ENCODE peak calls at places on chromosomes 13 and 19, in ten cellular contexts. X, Y, T, M, S, U, F, L, P and I are unnamed samples. For H3K9me3, the result is how much of the 10 kb centered on the place peaks cover.

GRCh38 chr19:5952193-5953033 is 25.5 kb downstream of the RANBP3 start:
- DNase-seq in X (no peak), Y (no peak), T (no peak), M (no peak), S (no peak), U (no peak), F (no peak), L (no peak), P (no peak), I (no peak)

GRCh38 chr13:94178625-94179244 is 300.7 kb downstream of the DCT start:
- DNase-seq in X (no peak), Y (no peak), T (no peak), M (no peak), S (no peak), U (no peak), F (no peak), L (peak), P (no peak), I (no peak)

GRCh38 chr13:100493418-100493817 is 95.2 kb downstream of the GGACT start:
- DNase-seq in X (no peak), Y (no peak), T (peak), M (no peak), S (no peak), U (no peak), F (no peak), L (no peak), P (no peak), I (no peak)

GRCh38 chr19:3544742-3545668 is 6.0 kb downstream of the TEKTIP1 start:
- DNase-seq in X (no peak), Y (peak), T (peak), M (peak), S (peak), U (peak), F (peak), L (peak), P (peak), I (no peak)

GRCh38 chr19:19464339-19465098 is 50.8 kb downstream of the TSSK6 start:
- DNase-seq in X (no peak), Y (no peak), T (peak), M (no peak), S (no peak), U (no peak), F (no peak), L (peak), P (peak), I (no peak)

GRCh38 chr13:90331974-90332373 is 1015.5 kb upstream of the MIR17HG start:
- DNase-seq in X (no peak), Y (no peak), T (no peak), M (no peak), S (no peak), U (no peak), F (no peak), L (no peak), P (no peak), I (no peak)

GRCh38 chr13:28136916-28137315 is 1.4 kb upstream of the PAN3 start:
- DNase-seq in X (no peak), Y (no peak), T (no peak), M (no peak), S (no peak), U (no peak), F (no peak), L (no peak), P (no peak), I (no peak)

GRCh38 chr13:66803013-66803739 is 427.0 kb downstream of the PCDH9 start:
- DNase-seq in X (no peak), Y (no peak), T (no peak), M (no peak), S (no peak), U (no peak), F (no peak), L (no peak), P (no peak), I (no peak)

GRCh38 chr13:35716186-35716585 is 239.7 kb upstream of the MAB21L1 start:
- DNase-seq in X (no peak), Y (no peak), T (no peak), M (no peak), S (no peak), U (no peak), F (peak), L (peak), P (no peak), I (no peak)

GRCh38 chr13:113423225-113424170 is 29.8 kb downstream of the ADPRHL1 start:
- DNase-seq in X (no peak), Y (no peak), T (no peak), M (no peak), S (no peak), U (peak), F (no peak), L (no peak), P (no peak), I (peak)

GRCh38 chr13:113239986-113240385 is 30.6 kb downstream of the CUL4A start:
- DNase-seq in X (no peak), Y (no peak), T (no peak), M (no peak), S (no peak), U (no peak), F (no peak), L (no peak), P (no peak), I (no peak)

GRCh38 chr13:74990992-74991391 is 491.0 kb downstream of the TBC1D4 start:
- DNase-seq in X (no peak), Y (no peak), T (no peak), M (no peak), S (no peak), U (no peak), F (no peak), L (no peak), P (no peak), I (no peak)

GRCh38 chr13:51814825-51815650 is 11.1 kb upstream of the DHRS12 start:
- DNase-seq in X (no peak), Y (peak), T (peak), M (peak), S (peak), U (no peak), F (peak), L (peak), P (peak), I (no peak)

GRCh38 chr19:54162241-54162805 is 2.8 kb upstream of the LENG1 start:
- DNase-seq in X (peak), Y (peak), T (peak), M (peak), S (peak), U (peak), F (peak), L (peak), P (peak), I (peak)

GRCh38 chr13:25771641-25772478 is 280.0 kb downstream of the SHISA2 start:
- DNase-seq in X (no peak), Y (no peak), T (no peak), M (no peak), S (no peak), U (no peak), F (no peak), L (no peak), P (no peak), I (no peak)

GRCh38 chr13:31733066-31733465 is 6.3 kb upstream of the RXFP2 start:
- DNase-seq in X (no peak), Y (no peak), T (no peak), M (no peak), S (no peak), U (no peak), F (no peak), L (peak), P (no peak), I (no peak)

GRCh38 chr19:1418494-1418775 is 11.0 kb downstream of the DAZAP1 start:
- DNase-seq in X (no peak), Y (no peak), T (no peak), M (no peak), S (no peak), U (no peak), F (no peak), L (no peak), P (no peak), I (no peak)

GRCh38 chr19:35895911-35896642 is 4.3 kb downstream of the NFKBID start:
- DNase-seq in X (no peak), Y (no peak), T (no peak), M (no peak), S (no peak), U (no peak), F (no peak), L (no peak), P (no peak), I (no peak)

GRCh38 chr13:95624020-95624419 is 20.5 kb downstream of the DZIP1 start:
- DNase-seq in X (no peak), Y (peak), T (peak), M (peak), S (peak), U (no peak), F (no peak), L (peak), P (peak), I (no peak)

GRCh38 chr13:110137677-110138008 is 169.3 kb downstream of the COL4A1 start:
- DNase-seq in X (no peak), Y (no peak), T (peak), M (peak), S (peak), U (no peak), F (no peak), L (no peak), P (peak), I (no peak)

GRCh38 chr13:102289606-102290005 is 112.2 kb downstream of the FGF14 start:
- DNase-seq in X (no peak), Y (no peak), T (no peak), M (no peak), S (no peak), U (no peak), F (no peak), L (peak), P (no peak), I (no peak)

GRCh38 chr19:54674021-54674617 is 11.3 kb downstream of the LILRB4 start:
- DNase-seq in X (no peak), Y (no peak), T (no peak), M (peak), S (no peak), U (no peak), F (no peak), L (no peak), P (peak), I (no peak)

GRCh38 chr19:35090795-35091214 is 24.8 kb upstream of the FXYD3 start:
- DNase-seq in X (no peak), Y (no peak), T (peak), M (no peak), S (no peak), U (no peak), F (no peak), L (no peak), P (peak), I (no peak)

GRCh38 chr13:30792257-30793000 is 57.1 kb downstream of the ALOX5AP start:
- DNase-seq in X (peak), Y (no peak), T (peak), M (peak), S (peak), U (peak), F (peak), L (peak), P (peak), I (peak)

GRCh38 chr13:43339843-43340550 is 316.6 kb downstream of the DNAJC15 start:
- DNase-seq in X (no peak), Y (no peak), T (no peak), M (no peak), S (no peak), U (no peak), F (no peak), L (peak), P (no peak), I (no peak)

GRCh38 chr13:75467009-75467728 is 14.8 kb downstream of the TBC1D4 start:
- DNase-seq in X (no peak), Y (no peak), T (no peak), M (no peak), S (no peak), U (no peak), F (no peak), L (no peak), P (no peak), I (no peak)

GRCh38 chr13:45500492-45501174 is 35.9 kb downstream of the COG3 start:
- DNase-seq in X (no peak), Y (no peak), T (no peak), M (no peak), S (no peak), U (no peak), F (no peak), L (peak), P (no peak), I (no peak)

GRCh38 chr13:95073826-95074345 is 227.4 kb downstream of the ABCC4 start:
- DNase-seq in X (no peak), Y (no peak), T (no peak), M (no peak), S (no peak), U (no peak), F (no peak), L (no peak), P (no peak), I (no peak)

GRCh38 chr13:38819596-38819995 is 132.7 kb downstream of the FREM2 start:
- DNase-seq in X (no peak), Y (no peak), T (no peak), M (no peak), S (no peak), U (no peak), F (no peak), L (no peak), P (no peak), I (no peak)

GRCh38 chr13:106151056-106151699 is 384.3 kb downstream of the EFNB2 start:
- DNase-seq in X (no peak), Y (no peak), T (no peak), M (peak), S (peak), U (no peak), F (no peak), L (peak), P (peak), I (peak)

GRCh38 chr13:24292476-24292875 is 16.9 kb upstream of the C1QTNF9 start:
- DNase-seq in X (no peak), Y (no peak), T (no peak), M (no peak), S (no peak), U (no peak), F (no peak), L (no peak), P (no peak), I (no peak)

GRCh38 chr13:101811440-101811839 is 359.0 kb downstream of the ITGBL1 start:
- DNase-seq in X (no peak), Y (no peak), T (no peak), M (no peak), S (no peak), U (no peak), F (no peak), L (no peak), P (no peak), I (no peak)

GRCh38 chr13:20873348-20873747 is 29.2 kb downstream of the XPO4 start:
- DNase-seq in X (no peak), Y (no peak), T (no peak), M (no peak), S (no peak), U (no peak), F (no peak), L (peak), P (peak), I (no peak)

GRCh38 chr19:18193388-18194207 is 580 bp downstream of the MPV17L2 start:
- DNase-seq in X (no peak), Y (no peak), T (no peak), M (no peak), S (peak), U (no peak), F (no peak), L (no peak), P (peak), I (no peak)

GRCh38 chr19:19261350-19262189 is 11.5 kb downstream of the TM6SF2 start:
- DNase-seq in X (no peak), Y (no peak), T (no peak), M (no peak), S (no peak), U (no peak), F (no peak), L (no peak), P (peak), I (no peak)

GRCh38 chr13:30711837-30712236 is 23.5 kb upstream of the ALOX5AP start:
- DNase-seq in X (no peak), Y (no peak), T (no peak), M (no peak), S (no peak), U (no peak), F (no peak), L (peak), P (no peak), I (no peak)

GRCh38 chr13:103443604-103444003 is 377.4 kb upstream of the SLC10A2 start:
- DNase-seq in X (no peak), Y (no peak), T (no peak), M (no peak), S (no peak), U (no peak), F (no peak), L (no peak), P (no peak), I (no peak)
- H3K9me3 ChIP-seq in X (under half), Y (under half), T (under half), M (under half), S (under half), U (under half), F (under half), L (under half), P (under half), I (under half)

GRCh38 chr19:44032001-44032610 is 6.9 kb downstream of the ZNF222 start:
- DNase-seq in X (no peak), Y (no peak), T (no peak), M (no peak), S (no peak), U (no peak), F (no peak), L (no peak), P (no peak), I (no peak)
- H3K9me3 ChIP-seq in X (half or more), Y (under half), T (under half), M (half or more), S (under half), U (under half), F (half or more), L (half or more), P (under half), I (under half)

DNA sequence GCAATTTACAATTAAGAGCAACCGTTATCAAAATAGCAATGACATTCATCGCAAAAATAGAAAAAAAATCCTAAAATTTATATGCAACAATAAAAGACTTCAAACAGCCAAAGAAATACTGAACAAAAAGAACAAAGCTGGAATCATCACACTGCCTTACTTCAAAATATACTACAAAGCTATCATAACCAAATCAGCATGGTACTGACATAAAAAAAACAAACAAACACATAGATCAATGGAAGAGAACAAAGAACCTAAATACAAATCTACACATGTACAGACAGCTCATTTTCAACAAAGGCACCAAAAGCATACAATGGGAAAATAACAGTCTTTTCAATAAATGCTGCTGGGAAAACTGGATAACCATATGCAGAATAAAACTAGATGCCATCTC is 6.4 kb downstream of the ZNF562 start:
- DNase-seq in X (no peak), Y (no peak), T (no peak), M (no peak), S (no peak), U (no peak), F (no peak), L (no peak), P (no peak), I (no peak)
- H3K9me3 ChIP-seq in X (under half), Y (under half), T (under half), M (half or more), S (under half), U (under half), F (under half), L (under half), P (under half), I (under half)

DNA sequence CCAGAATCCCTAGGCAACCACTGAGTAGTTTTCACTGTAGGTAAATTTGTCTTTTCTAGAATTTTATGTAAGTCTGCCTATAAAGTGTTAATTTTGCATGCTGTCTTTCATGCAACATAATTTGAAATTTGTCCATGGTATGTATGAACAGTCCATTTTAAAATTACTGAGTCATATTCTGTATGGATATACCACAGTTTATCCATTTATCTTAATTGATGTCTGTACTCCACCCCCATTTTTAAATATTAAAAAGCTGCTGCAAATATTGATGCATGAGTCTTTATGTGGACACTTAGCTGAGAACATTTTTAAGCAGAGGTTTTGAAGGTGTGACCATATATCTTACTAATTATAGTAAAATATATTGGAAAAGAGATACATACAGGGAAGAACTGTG is 9.0 kb downstream of the ZNF134 start:
- DNase-seq in X (no peak), Y (no peak), T (no peak), M (no peak), S (no peak), U (no peak), F (no peak), L (no peak), P (no peak), I (no peak)
- H3K9me3 ChIP-seq in X (half or more), Y (half or more), T (under half), M (half or more), S (under half), U (half or more), F (half or more), L (half or more), P (half or more), I (under half)

GRCh38 chr19:51626675-51627074 is 3.5 kb downstream of the SIGLEC5 start:
- DNase-seq in X (no peak), Y (no peak), T (no peak), M (no peak), S (no peak), U (no peak), F (no peak), L (no peak), P (no peak), I (no peak)
- H3K9me3 ChIP-seq in X (under half), Y (under half), T (under half), M (under half), S (under half), U (under half), F (under half), L (under half), P (under half), I (under half)

DNA sequence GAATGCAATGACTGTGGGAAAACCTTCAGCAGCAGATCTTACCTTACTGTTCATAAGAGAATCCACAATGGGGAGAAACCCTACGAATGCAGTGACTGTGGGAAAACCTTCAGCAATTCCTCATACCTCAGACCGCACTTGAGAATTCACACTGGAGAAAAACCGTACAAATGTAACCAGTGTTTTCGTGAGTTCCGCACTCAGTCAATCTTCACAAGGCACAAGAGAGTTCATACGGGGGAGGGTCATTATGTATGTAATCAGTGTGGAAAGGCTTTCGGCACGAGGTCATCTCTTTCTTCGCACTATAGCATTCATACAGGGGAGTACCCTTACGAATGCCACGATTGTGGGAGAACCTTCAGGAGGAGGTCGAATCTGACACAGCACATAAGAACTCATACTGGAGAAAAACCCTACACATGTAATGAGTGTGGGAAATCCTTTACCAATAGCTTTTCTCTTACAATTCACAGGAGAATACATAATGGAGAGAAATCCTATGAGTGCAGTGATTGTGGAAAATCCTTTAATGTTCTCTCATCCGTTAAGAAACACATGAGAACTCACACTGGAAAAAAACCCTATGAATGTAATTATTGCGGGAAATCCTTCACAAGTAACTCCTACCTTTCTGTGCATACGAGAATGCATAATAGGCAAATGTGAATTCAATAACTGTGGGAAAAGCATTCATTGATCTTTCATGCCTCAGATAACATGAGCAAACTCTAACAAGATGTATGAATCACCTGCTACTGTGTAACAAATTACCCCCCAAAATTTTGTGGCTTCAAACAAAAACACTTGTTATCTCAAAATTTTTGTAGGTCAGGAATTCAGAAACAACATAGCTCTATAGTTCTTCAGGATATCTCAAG is 13.8 kb downstream of the ZNF557 start:
- DNase-seq in X (no peak), Y (no peak), T (no peak), M (no peak), S (no peak), U (no peak), F (no peak), L (peak), P (no peak), I (no peak)
- H3K9me3 ChIP-seq in X (half or more), Y (half or more), T (under half), M (half or more), S (under half), U (under half), F (half or more), L (half or more), P (half or more), I (under half)